ENCODE peak calls at places on chromosome 1, in seven cellular contexts. One of them, this sample, is unnamed.

GRCh38 chr1:33244143-33244808 is 12.0 kb upstream of the ZNF362 start:
- DNase-seq in heart left ventricle: no peak
- DNase-seq in kidney epithelial cell: no peak
- DNase-seq in heart right ventricle: no peak
- DNase-seq in fibroblast of the aortic adventitia: no peak
- DNase-seq in astrocyte of the spinal cord: peak; percentile 7
- DNase-seq in hepatocyte: no peak
- DNase-seq in this sample: peak; percentile 90

GRCh38 chr1:240801445-240801844 is 189.5 kb upstream of the GREM2 start:
- DNase-seq in heart left ventricle: no peak
- DNase-seq in kidney epithelial cell: no peak
- DNase-seq in heart right ventricle: no peak
- DNase-seq in fibroblast of the aortic adventitia: peak; percentile 47
- DNase-seq in astrocyte of the spinal cord: no peak
- DNase-seq in hepatocyte: no peak
- DNase-seq in this sample: no peak

GRCh38 chr1:236502579-236502971 is 21.2 kb upstream of the LGALS8 start:
- DNase-seq in heart left ventricle: no peak
- DNase-seq in kidney epithelial cell: peak; percentile 60
- DNase-seq in heart right ventricle: no peak
- DNase-seq in fibroblast of the aortic adventitia: no peak
- DNase-seq in astrocyte of the spinal cord: peak; percentile 32
- DNase-seq in hepatocyte: peak; percentile 48
- DNase-seq in this sample: peak; percentile 31

GRCh38 chr1:172662464-172663109 is 3.7 kb downstream of the FASLG start:
- DNase-seq in heart left ventricle: no peak
- DNase-seq in kidney epithelial cell: peak; percentile 90
- DNase-seq in heart right ventricle: peak; percentile 39
- DNase-seq in fibroblast of the aortic adventitia: no peak
- DNase-seq in astrocyte of the spinal cord: peak; percentile 84
- DNase-seq in hepatocyte: no peak
- DNase-seq in this sample: peak; percentile 80

GRCh38 chr1:162055062-162055461 is 14.4 kb upstream of the NOS1AP start:
- DNase-seq in heart left ventricle: no peak
- DNase-seq in kidney epithelial cell: peak; percentile 71
- DNase-seq in heart right ventricle: no peak
- DNase-seq in fibroblast of the aortic adventitia: peak; percentile 73
- DNase-seq in astrocyte of the spinal cord: peak; percentile 82
- DNase-seq in hepatocyte: peak; percentile 47
- DNase-seq in this sample: peak; percentile 91

GRCh38 chr1:65820983-65821382 is 28.3 kb downstream of the PDE4B start:
- DNase-seq in heart left ventricle: no peak
- DNase-seq in kidney epithelial cell: peak; percentile 71
- DNase-seq in heart right ventricle: no peak
- DNase-seq in fibroblast of the aortic adventitia: peak; percentile 86
- DNase-seq in astrocyte of the spinal cord: peak; percentile 91
- DNase-seq in hepatocyte: no peak
- DNase-seq in this sample: peak; percentile 52

GRCh38 chr1:226486163-226486562 is 62.4 kb upstream of the STUM start:
- DNase-seq in heart left ventricle: no peak
- DNase-seq in kidney epithelial cell: no peak
- DNase-seq in heart right ventricle: no peak
- DNase-seq in fibroblast of the aortic adventitia: no peak
- DNase-seq in astrocyte of the spinal cord: no peak
- DNase-seq in hepatocyte: no peak
- DNase-seq in this sample: no peak

GRCh38 chr1:54741531-54741930 is 22.8 kb downstream of the PARS2 start:
- DNase-seq in heart left ventricle: no peak
- DNase-seq in kidney epithelial cell: no peak
- DNase-seq in heart right ventricle: no peak
- DNase-seq in fibroblast of the aortic adventitia: no peak
- DNase-seq in astrocyte of the spinal cord: no peak
- DNase-seq in hepatocyte: no peak
- DNase-seq in this sample: no peak

GRCh38 chr1:3998086-3998485 is 98.0 kb upstream of the C1orf174 start:
- DNase-seq in heart left ventricle: no peak
- DNase-seq in kidney epithelial cell: no peak
- DNase-seq in heart right ventricle: no peak
- DNase-seq in fibroblast of the aortic adventitia: no peak
- DNase-seq in astrocyte of the spinal cord: no peak
- DNase-seq in hepatocyte: no peak
- DNase-seq in this sample: peak; percentile 1

GRCh38 chr1:225921734-225922709 is 2.0 kb downstream of the PYCR2 start:
- DNase-seq in heart left ventricle: no peak
- DNase-seq in kidney epithelial cell: no peak
- DNase-seq in heart right ventricle: no peak
- DNase-seq in fibroblast of the aortic adventitia: no peak
- DNase-seq in astrocyte of the spinal cord: no peak
- DNase-seq in hepatocyte: no peak
- DNase-seq in this sample: peak; percentile 97

GRCh38 chr1:202319381-202320080 is 22.2 kb downstream of the UBE2T start:
- DNase-seq in heart left ventricle: no peak
- DNase-seq in kidney epithelial cell: no peak
- DNase-seq in heart right ventricle: no peak
- DNase-seq in fibroblast of the aortic adventitia: no peak
- DNase-seq in astrocyte of the spinal cord: no peak
- DNase-seq in hepatocyte: no peak
- DNase-seq in this sample: peak; percentile 24

GRCh38 chr1:226637147-226637935 is 88.8 kb downstream of the STUM start:
- DNase-seq in heart left ventricle: peak; percentile 72
- DNase-seq in kidney epithelial cell: no peak
- DNase-seq in heart right ventricle: peak; percentile 53
- DNase-seq in fibroblast of the aortic adventitia: peak; percentile 68
- DNase-seq in astrocyte of the spinal cord: no peak
- DNase-seq in hepatocyte: no peak
- DNase-seq in this sample: no peak

GRCh38 chr1:19776287-19776686 is 23.4 kb downstream of the TMCO4 start:
- DNase-seq in heart left ventricle: no peak
- DNase-seq in kidney epithelial cell: no peak
- DNase-seq in heart right ventricle: no peak
- DNase-seq in fibroblast of the aortic adventitia: no peak
- DNase-seq in astrocyte of the spinal cord: no peak
- DNase-seq in hepatocyte: no peak
- DNase-seq in this sample: no peak

GRCh38 chr1:23618586-23619083 is 59.3 kb upstream of the ID3 start:
- DNase-seq in heart left ventricle: no peak
- DNase-seq in kidney epithelial cell: no peak
- DNase-seq in heart right ventricle: no peak
- DNase-seq in fibroblast of the aortic adventitia: no peak
- DNase-seq in astrocyte of the spinal cord: no peak
- DNase-seq in hepatocyte: no peak
- DNase-seq in this sample: no peak
- TF ChIP-seq CTCF in heart left ventricle: no peak
- TF ChIP-seq CTCF in kidney epithelial cell: no peak
- TF ChIP-seq CTCF in heart right ventricle: no peak
- TF ChIP-seq CTCF in fibroblast of the aortic adventitia: no peak
- TF ChIP-seq CTCF in astrocyte of the spinal cord: no peak
- TF ChIP-seq CTCF in hepatocyte: no peak
- TF ChIP-seq CTCF in this sample: no peak

GRCh38 chr1:243710467-243710866 is 139.6 kb downstream of the AKT3 start:
- DNase-seq in heart left ventricle: no peak
- DNase-seq in kidney epithelial cell: no peak
- DNase-seq in heart right ventricle: no peak
- DNase-seq in fibroblast of the aortic adventitia: no peak
- DNase-seq in astrocyte of the spinal cord: no peak
- DNase-seq in hepatocyte: no peak
- DNase-seq in this sample: no peak
- TF ChIP-seq CTCF in heart left ventricle: no peak
- TF ChIP-seq CTCF in kidney epithelial cell: no peak
- TF ChIP-seq CTCF in heart right ventricle: no peak
- TF ChIP-seq CTCF in fibroblast of the aortic adventitia: no peak
- TF ChIP-seq CTCF in astrocyte of the spinal cord: no peak
- TF ChIP-seq CTCF in hepatocyte: no peak
- TF ChIP-seq CTCF in this sample: no peak

GRCh38 chr1:90023691-90024090 is 28.8 kb downstream of the ZNF326 start:
- DNase-seq in heart left ventricle: no peak
- DNase-seq in kidney epithelial cell: no peak
- DNase-seq in heart right ventricle: no peak
- DNase-seq in fibroblast of the aortic adventitia: no peak
- DNase-seq in astrocyte of the spinal cord: no peak
- DNase-seq in hepatocyte: no peak
- DNase-seq in this sample: no peak
- TF ChIP-seq CTCF in heart left ventricle: no peak
- TF ChIP-seq CTCF in kidney epithelial cell: no peak
- TF ChIP-seq CTCF in heart right ventricle: no peak
- TF ChIP-seq CTCF in fibroblast of the aortic adventitia: no peak
- TF ChIP-seq CTCF in astrocyte of the spinal cord: no peak
- TF ChIP-seq CTCF in hepatocyte: no peak
- TF ChIP-seq CTCF in this sample: no peak

GRCh38 chr1:228794173-228794572 is 58.9 kb downstream of the RHOU start:
- DNase-seq in heart left ventricle: no peak
- DNase-seq in kidney epithelial cell: no peak
- DNase-seq in heart right ventricle: no peak
- DNase-seq in fibroblast of the aortic adventitia: peak; percentile 10
- DNase-seq in astrocyte of the spinal cord: peak; percentile 16
- DNase-seq in hepatocyte: no peak
- DNase-seq in this sample: no peak
- TF ChIP-seq CTCF in heart left ventricle: no peak
- TF ChIP-seq CTCF in kidney epithelial cell: no peak
- TF ChIP-seq CTCF in heart right ventricle: no peak
- TF ChIP-seq CTCF in fibroblast of the aortic adventitia: no peak
- TF ChIP-seq CTCF in astrocyte of the spinal cord: no peak
- TF ChIP-seq CTCF in hepatocyte: no peak
- TF ChIP-seq CTCF in this sample: no peak

DNA sequence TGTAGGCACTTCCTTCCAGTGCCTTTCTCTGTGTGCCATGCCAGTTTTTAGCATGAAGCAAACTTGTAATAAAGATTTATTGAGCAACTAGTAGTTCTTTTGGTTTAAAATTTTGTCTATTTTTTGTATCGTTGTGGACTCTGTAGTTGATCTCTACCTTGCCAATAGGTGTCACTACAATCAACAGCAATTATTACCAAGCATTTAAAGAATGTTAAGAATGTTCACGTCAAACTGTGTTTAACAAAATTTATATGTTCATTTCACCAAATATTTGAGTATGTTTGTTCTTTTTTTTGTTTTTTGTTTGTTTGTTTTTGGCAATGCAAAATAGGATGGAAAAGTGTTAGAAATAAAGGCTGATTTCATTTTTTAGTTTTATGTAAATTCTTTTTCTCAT is 208.1 kb downstream of the PATJ start:
- DNase-seq in heart left ventricle: no peak
- DNase-seq in kidney epithelial cell: no peak
- DNase-seq in heart right ventricle: no peak
- DNase-seq in fibroblast of the aortic adventitia: peak; percentile 16
- DNase-seq in astrocyte of the spinal cord: no peak
- DNase-seq in hepatocyte: no peak
- DNase-seq in this sample: no peak
- TF ChIP-seq CTCF in heart left ventricle: peak; percentile 39
- TF ChIP-seq CTCF in kidney epithelial cell: peak; percentile 48
- TF ChIP-seq CTCF in heart right ventricle: peak; percentile 33
- TF ChIP-seq CTCF in fibroblast of the aortic adventitia: no peak
- TF ChIP-seq CTCF in astrocyte of the spinal cord: peak; percentile 28
- TF ChIP-seq CTCF in hepatocyte: peak; percentile 37
- TF ChIP-seq CTCF in this sample: peak; percentile 55

DNA sequence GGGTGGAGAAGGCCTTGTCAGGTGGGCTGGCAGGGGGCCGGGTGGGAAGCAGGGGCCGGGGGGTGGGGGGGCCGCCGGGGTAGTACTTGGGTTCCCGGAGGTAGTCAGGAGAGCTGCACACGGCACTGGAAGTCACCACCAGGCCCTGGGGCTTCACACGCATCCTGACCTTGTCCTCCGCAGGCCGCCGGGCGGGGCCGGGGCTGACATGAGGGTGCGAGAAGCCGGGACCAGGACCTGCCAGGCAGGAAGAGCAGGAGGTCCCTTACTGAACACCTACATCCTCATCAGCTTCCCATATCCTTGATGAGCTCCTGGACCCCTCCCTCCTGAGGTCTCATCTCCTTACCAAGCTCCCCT is 52.0 kb downstream of the AHDC1 start:
- DNase-seq in heart left ventricle: no peak
- DNase-seq in kidney epithelial cell: no peak
- DNase-seq in heart right ventricle: no peak
- DNase-seq in fibroblast of the aortic adventitia: no peak
- DNase-seq in astrocyte of the spinal cord: no peak
- DNase-seq in hepatocyte: no peak
- DNase-seq in this sample: no peak
- TF ChIP-seq CTCF in heart left ventricle: no peak
- TF ChIP-seq CTCF in kidney epithelial cell: no peak
- TF ChIP-seq CTCF in heart right ventricle: no peak
- TF ChIP-seq CTCF in fibroblast of the aortic adventitia: no peak
- TF ChIP-seq CTCF in astrocyte of the spinal cord: no peak
- TF ChIP-seq CTCF in hepatocyte: no peak
- TF ChIP-seq CTCF in this sample: no peak

GRCh38 chr1:243917863-243918565 is 68.0 kb upstream of the AKT3 start:
- DNase-seq in heart left ventricle: no peak
- DNase-seq in kidney epithelial cell: no peak
- DNase-seq in heart right ventricle: no peak
- DNase-seq in fibroblast of the aortic adventitia: peak; percentile 37
- DNase-seq in astrocyte of the spinal cord: peak; percentile 26
- DNase-seq in hepatocyte: no peak
- DNase-seq in this sample: no peak

GRCh38 chr1:243916160-243916559 is 66.1 kb upstream of the AKT3 start:
- DNase-seq in heart left ventricle: no peak
- DNase-seq in kidney epithelial cell: no peak
- DNase-seq in heart right ventricle: no peak
- DNase-seq in fibroblast of the aortic adventitia: no peak
- DNase-seq in astrocyte of the spinal cord: no peak
- DNase-seq in hepatocyte: no peak
- DNase-seq in this sample: no peak

GRCh38 chr1:243912347-243912746 is 62.3 kb upstream of the AKT3 start:
- DNase-seq in heart left ventricle: no peak
- DNase-seq in kidney epithelial cell: no peak
- DNase-seq in heart right ventricle: no peak
- DNase-seq in fibroblast of the aortic adventitia: no peak
- DNase-seq in astrocyte of the spinal cord: no peak
- DNase-seq in hepatocyte: no peak
- DNase-seq in this sample: no peak

GRCh38 chr1:243921113-243921512 is 71.1 kb upstream of the AKT3 start:
- DNase-seq in heart left ventricle: no peak
- DNase-seq in kidney epithelial cell: no peak
- DNase-seq in heart right ventricle: no peak
- DNase-seq in fibroblast of the aortic adventitia: no peak
- DNase-seq in astrocyte of the spinal cord: no peak
- DNase-seq in hepatocyte: no peak
- DNase-seq in this sample: no peak

GRCh38 chr1:243917177-243917862 is 67.3 kb upstream of the AKT3 start:
- DNase-seq in heart left ventricle: peak; percentile 31
- DNase-seq in kidney epithelial cell: no peak
- DNase-seq in heart right ventricle: peak; percentile 17
- DNase-seq in fibroblast of the aortic adventitia: peak; percentile 78
- DNase-seq in astrocyte of the spinal cord: peak; percentile 75
- DNase-seq in hepatocyte: peak; percentile 50
- DNase-seq in this sample: peak; percentile 50
- TF ChIP-seq CTCF in heart left ventricle: no peak
- TF ChIP-seq CTCF in kidney epithelial cell: peak; percentile 17
- TF ChIP-seq CTCF in heart right ventricle: no peak
- TF ChIP-seq CTCF in fibroblast of the aortic adventitia: peak; percentile 7
- TF ChIP-seq CTCF in astrocyte of the spinal cord: peak; percentile 10
- TF ChIP-seq CTCF in hepatocyte: peak; percentile 9
- TF ChIP-seq CTCF in this sample: no peak

GRCh38 chr1:113106910-113107309 is 33.9 kb downstream of the LRIG2 start:
- DNase-seq in heart left ventricle: no peak
- DNase-seq in kidney epithelial cell: no peak
- DNase-seq in heart right ventricle: no peak
- DNase-seq in fibroblast of the aortic adventitia: no peak
- DNase-seq in astrocyte of the spinal cord: no peak
- DNase-seq in hepatocyte: no peak
- DNase-seq in this sample: no peak
- TF ChIP-seq CTCF in heart left ventricle: no peak
- TF ChIP-seq CTCF in kidney epithelial cell: no peak
- TF ChIP-seq CTCF in heart right ventricle: no peak
- TF ChIP-seq CTCF in fibroblast of the aortic adventitia: no peak
- TF ChIP-seq CTCF in astrocyte of the spinal cord: no peak
- TF ChIP-seq CTCF in hepatocyte: no peak
- TF ChIP-seq CTCF in this sample: no peak

This sample was measured in mammary epithelial cell.